ENCODE peak calls at places on chromosome 17, in six cellular contexts. V is epithelial cell of prostate, E is psoas muscle, W is endothelial cell, Y is EL, B is GM23338. J is an unnamed sample.

GRCh38 chr17:39652635-39653315 is 12.4 kb upstream of the TCAP start:
- DNase-seq in V (no peak), Y (no peak), E (no peak), W (no peak), B (peak; percentile 59), J (no peak)

GRCh38 chr17:41024702-41025101 is 2.3 kb downstream of the KRTAP1-5 start:
- DNase-seq in B (no peak), W (no peak), Y (no peak), E (no peak), V (no peak), J (no peak)

GRCh38 chr17:72193395-72194106 is 72.7 kb downstream of the SOX9 start:
- DNase-seq in E (peak; percentile 67), B (no peak), V (no peak), Y (peak; percentile 36), W (no peak), J (no peak)

GRCh38 chr17:40795019-40795667 is 4.6 kb downstream of the KRT28 start:
- DNase-seq in B (no peak), V (no peak), W (no peak), Y (no peak), E (no peak), J (no peak)

GRCh38 chr17:42686520-42687137 is 4.3 kb downstream of the CNTNAP1 start:
- DNase-seq in E (no peak), W (no peak), B (no peak), Y (no peak), V (no peak), J (no peak)

GRCh38 chr17:32289454-32289853 is 23.8 kb downstream of the RHBDL3 start:
- DNase-seq in B (peak; percentile 90), W (no peak), E (no peak), Y (no peak), V (no peak), J (no peak)

GRCh38 chr17:18235743-18236256 is 10.4 kb downstream of the LLGL1 start:
- DNase-seq in W (no peak), V (no peak), B (no peak), Y (peak; percentile 96), E (no peak), J (no peak)

GRCh38 chr17:59725691-59726090 is 18.2 kb downstream of the VMP1 start:
- DNase-seq in V (no peak), W (no peak), B (no peak), E (no peak), Y (no peak), J (no peak)

GRCh38 chr17:3892095-3892998 is 506 bp downstream of the CAMKK1 start:
- DNase-seq in B (peak; percentile 66), W (peak; percentile 58), E (peak; percentile 86), Y (peak; percentile 77), V (no peak), J (peak; percentile 74)

GRCh38 chr17:2909164-2909852 is 113.1 kb downstream of the RAP1GAP2 start:
- DNase-seq in W (no peak), Y (no peak), B (no peak), V (no peak), E (no peak), J (no peak)

GRCh38 chr17:39740357-39741111 is 2.8 kb downstream of the GRB7 start:
- DNase-seq in B (peak; percentile 95), V (peak; percentile 87), Y (peak; percentile 76), E (peak; percentile 32), W (no peak), J (no peak)

GRCh38 chr17:19590912-19591551 is 57.4 kb downstream of the SLC47A1 start:
- DNase-seq in W (no peak), Y (no peak), B (peak; percentile 24), E (no peak), V (no peak), J (no peak)

J was measured in activated naive CD8-positive, alpha-beta T cell treated with anti-CD3 and anti-CD28 coated beads, Interleukin-2, amount 10 ng/mL, durations not matched to agents 7 days and 5 days.